ENCODE peak calls at places on chromosome 1, in ten cellular contexts. One of them, this sample, is unnamed.

GRCh38 chr1:177922209-177922608 is 47.6 kb downstream of the SEC16B start:
- DNase-seq in activated T-cell treated with anti-CD3 and anti-CD28 coated beads for 24 hours: no peak
- DNase-seq in AG08395: no peak
- DNase-seq in naive B cell: no peak
- DNase-seq in brain microvascular endothelial cell: no peak
- DNase-seq in central memory CD8-positive, alpha-beta T cell: no peak
- DNase-seq in transverse colon: no peak
- DNase-seq in NCI-H510A treated with DMSO at 0.1 percent for 48 hours: no peak
- DNase-seq in iris pigment epithelial cell: no peak
- DNase-seq in ELR: no peak
- DNase-seq in this sample: no peak

GRCh38 chr1:51331206-51332100 is 1.1 kb upstream of the TTC39A start:
- DNase-seq in brain microvascular endothelial cell: peak; percentile 39
- DNase-seq in NCI-H510A treated with DMSO at 0.1 percent for 48 hours: peak; percentile 53
- DNase-seq in activated T-cell treated with anti-CD3 and anti-CD28 coated beads for 24 hours: no peak
- DNase-seq in iris pigment epithelial cell: peak; percentile 40
- DNase-seq in naive B cell: no peak
- DNase-seq in central memory CD8-positive, alpha-beta T cell: no peak
- DNase-seq in transverse colon: peak; percentile 52
- DNase-seq in ELR: peak; percentile 70
- DNase-seq in AG08395: peak; percentile 80
- DNase-seq in this sample: peak; percentile 89

GRCh38 chr1:204041232-204041767 is 31.6 kb upstream of the SOX13 start:
- DNase-seq in iris pigment epithelial cell: no peak
- DNase-seq in transverse colon: no peak
- DNase-seq in AG08395: no peak
- DNase-seq in ELR: no peak
- DNase-seq in NCI-H510A treated with DMSO at 0.1 percent for 48 hours: no peak
- DNase-seq in naive B cell: no peak
- DNase-seq in central memory CD8-positive, alpha-beta T cell: no peak
- DNase-seq in brain microvascular endothelial cell: no peak
- DNase-seq in activated T-cell treated with anti-CD3 and anti-CD28 coated beads for 24 hours: no peak
- DNase-seq in this sample: peak; percentile 44

GRCh38 chr1:113219828-113220227 is 146.8 kb downstream of the LRIG2 start:
- DNase-seq in ELR: no peak
- DNase-seq in naive B cell: no peak
- DNase-seq in central memory CD8-positive, alpha-beta T cell: no peak
- DNase-seq in activated T-cell treated with anti-CD3 and anti-CD28 coated beads for 24 hours: no peak
- DNase-seq in AG08395: no peak
- DNase-seq in NCI-H510A treated with DMSO at 0.1 percent for 48 hours: no peak
- DNase-seq in brain microvascular endothelial cell: no peak
- DNase-seq in iris pigment epithelial cell: no peak
- DNase-seq in transverse colon: no peak
- DNase-seq in this sample: no peak

GRCh38 chr1:159179906-159180305 is 8.5 kb downstream of the CADM3 start:
- DNase-seq in ELR: no peak
- DNase-seq in transverse colon: no peak
- DNase-seq in naive B cell: no peak
- DNase-seq in central memory CD8-positive, alpha-beta T cell: no peak
- DNase-seq in AG08395: no peak
- DNase-seq in iris pigment epithelial cell: no peak
- DNase-seq in NCI-H510A treated with DMSO at 0.1 percent for 48 hours: no peak
- DNase-seq in brain microvascular endothelial cell: no peak
- DNase-seq in activated T-cell treated with anti-CD3 and anti-CD28 coated beads for 24 hours: no peak
- DNase-seq in this sample: no peak

GRCh38 chr1:108947871-108948525 is 15.3 kb downstream of the CLCC1 start:
- DNase-seq in activated T-cell treated with anti-CD3 and anti-CD28 coated beads for 24 hours: no peak
- DNase-seq in AG08395: peak; percentile 24
- DNase-seq in brain microvascular endothelial cell: no peak
- DNase-seq in transverse colon: no peak
- DNase-seq in central memory CD8-positive, alpha-beta T cell: no peak
- DNase-seq in naive B cell: no peak
- DNase-seq in ELR: no peak
- DNase-seq in iris pigment epithelial cell: peak; percentile 8
- DNase-seq in NCI-H510A treated with DMSO at 0.1 percent for 48 hours: no peak
- DNase-seq in this sample: peak; percentile 17

GRCh38 chr1:85366391-85366790 is 90.0 kb upstream of the BCL10 start:
- DNase-seq in transverse colon: no peak
- DNase-seq in NCI-H510A treated with DMSO at 0.1 percent for 48 hours: no peak
- DNase-seq in brain microvascular endothelial cell: peak; percentile 54
- DNase-seq in ELR: peak; percentile 95
- DNase-seq in AG08395: peak; percentile 74
- DNase-seq in iris pigment epithelial cell: peak; percentile 91
- DNase-seq in central memory CD8-positive, alpha-beta T cell: no peak
- DNase-seq in activated T-cell treated with anti-CD3 and anti-CD28 coated beads for 24 hours: no peak
- DNase-seq in naive B cell: no peak
- DNase-seq in this sample: peak; percentile 32

GRCh38 chr1:44103270-44104131 is 15.1 kb upstream of the KLF17 start:
- DNase-seq in AG08395: no peak
- DNase-seq in NCI-H510A treated with DMSO at 0.1 percent for 48 hours: peak; percentile 62
- DNase-seq in transverse colon: no peak
- DNase-seq in ELR: no peak
- DNase-seq in naive B cell: no peak
- DNase-seq in brain microvascular endothelial cell: peak; percentile 24
- DNase-seq in activated T-cell treated with anti-CD3 and anti-CD28 coated beads for 24 hours: no peak
- DNase-seq in iris pigment epithelial cell: peak; percentile 26
- DNase-seq in central memory CD8-positive, alpha-beta T cell: no peak
- DNase-seq in this sample: no peak

GRCh38 chr1:171788696-171789095 is 7.2 kb downstream of the METTL13 start:
- DNase-seq in naive B cell: no peak
- DNase-seq in central memory CD8-positive, alpha-beta T cell: no peak
- DNase-seq in iris pigment epithelial cell: peak; percentile 87
- DNase-seq in NCI-H510A treated with DMSO at 0.1 percent for 48 hours: no peak
- DNase-seq in transverse colon: no peak
- DNase-seq in brain microvascular endothelial cell: peak; percentile 59
- DNase-seq in activated T-cell treated with anti-CD3 and anti-CD28 coated beads for 24 hours: no peak
- DNase-seq in AG08395: peak; percentile 90
- DNase-seq in ELR: peak; percentile 79
- DNase-seq in this sample: peak; percentile 32

GRCh38 chr1:66181999-66182398 is 352.0 kb upstream of the SGIP1 start:
- DNase-seq in brain microvascular endothelial cell: no peak
- DNase-seq in ELR: no peak
- DNase-seq in central memory CD8-positive, alpha-beta T cell: no peak
- DNase-seq in naive B cell: no peak
- DNase-seq in NCI-H510A treated with DMSO at 0.1 percent for 48 hours: no peak
- DNase-seq in iris pigment epithelial cell: no peak
- DNase-seq in transverse colon: no peak
- DNase-seq in activated T-cell treated with anti-CD3 and anti-CD28 coated beads for 24 hours: no peak
- DNase-seq in AG08395: no peak
- DNase-seq in this sample: no peak

This sample was measured in hepatic stellate cell.